ENCODE peak calls at places on chromosomes 7 and 10, in ten cellular contexts. C is ovary, K is IMR-90, S is sigmoid colon, R is adrenal gland, G is transverse colon, F is right lobe of liver, T is heart left ventricle, H is H1, J is Peyer's patch. O is an unnamed sample.

GRCh38 chr10:20105931-20106330 is 289.7 kb downstream of the PLXDC2 start:
- DNase-seq in K (peak; percentile 80), F (no peak), C (no peak), T (no peak), R (no peak), G (no peak), J (no peak), H (no peak), S (no peak), O (no peak)

GRCh38 chr10:19333631-19334030 is 285.0 kb downstream of the MALRD1 start:
- DNase-seq in K (no peak), S (no peak), G (no peak), R (no peak), J (no peak), C (no peak), H (no peak), T (no peak), F (no peak), O (no peak)

GRCh38 chr7:32616625-32617024 is 121.3 kb downstream of the AVL9 start:
- DNase-seq in H (no peak), J (no peak), K (peak; percentile 74), R (peak; percentile 41), G (no peak), S (no peak), T (peak; percentile 74), F (no peak), C (no peak), O (no peak)

GRCh38 chr7:142357953-142358520 is 100.2 kb upstream of the PRSS58 start:
- DNase-seq in F (no peak), C (no peak), S (no peak), R (no peak), J (no peak), H (peak; percentile 56), K (peak; percentile 83), T (no peak), G (peak; percentile 35), O (no peak)

GRCh38 chr7:47285860-47286491 is 295.9 kb downstream of the TNS3 start:
- DNase-seq in J (no peak), H (no peak), F (no peak), C (no peak), S (peak; percentile 53), T (no peak), G (no peak), K (no peak), R (no peak), O (no peak)

GRCh38 chr10:32981760-32982159 is 23.7 kb upstream of the ITGB1 start:
- DNase-seq in R (peak; percentile 66), S (no peak), C (peak; percentile 29), J (peak; percentile 69), K (peak; percentile 68), H (no peak), G (peak; percentile 77), T (peak; percentile 75), F (peak; percentile 50), O (peak; percentile 72)

GRCh38 chr7:78326189-78326588 is 527.6 kb downstream of the PHTF2 start:
- DNase-seq in G (no peak), J (no peak), F (no peak), C (no peak), T (no peak), H (no peak), K (peak; percentile 60), S (no peak), R (no peak), O (no peak)

GRCh38 chr10:74418285-74418872 is 267.4 kb downstream of the ADK start:
- DNase-seq in F (no peak), C (no peak), H (no peak), S (no peak), G (no peak), K (no peak), T (no peak), J (no peak), R (peak; percentile 55), O (peak; percentile 60)

GRCh38 chr7:92924800-92925199 is 88.4 kb upstream of the CDK6 start:
- DNase-seq in F (no peak), H (no peak), C (no peak), G (no peak), J (no peak), S (no peak), R (no peak), K (no peak), T (no peak), O (no peak)

GRCh38 chr7:139883814-139884213 is 54.8 kb downstream of the TBXAS1 start:
- DNase-seq in F (no peak), K (no peak), T (no peak), S (no peak), G (no peak), R (no peak), H (no peak), C (no peak), J (no peak), O (no peak)

GRCh38 chr10:52597189-52597863 is 175.3 kb downstream of the MBL2 start:
- DNase-seq in F (no peak), K (no peak), H (no peak), R (no peak), G (no peak), S (no peak), T (no peak), C (no peak), J (no peak), O (no peak)

GRCh38 chr7:821688-822087 is 10.6 kb upstream of the SUN1 start:
- DNase-seq in R (no peak), S (peak; percentile 69), C (no peak), K (no peak), G (no peak), J (no peak), H (no peak), T (peak; percentile 50), F (peak; percentile 53), O (no peak)

GRCh38 chr7:30914611-30915601 is 3.3 kb downstream of the AQP1 start:
- DNase-seq in C (no peak), T (peak; percentile 59), J (peak; percentile 74), R (no peak), S (no peak), K (peak; percentile 33), H (no peak), G (no peak), F (no peak), O (no peak)

GRCh38 chr10:17504547-17505245 is 50.3 kb upstream of the ST8SIA6 start:
- DNase-seq in G (no peak), C (no peak), K (peak; percentile 84), F (no peak), S (no peak), R (no peak), H (no peak), T (no peak), J (no peak), O (no peak)

GRCh38 chr7:103795112-103795511 is 194.3 kb downstream of the RELN start:
- DNase-seq in G (no peak), J (no peak), R (no peak), S (no peak), H (no peak), T (no peak), F (no peak), C (no peak), K (peak; percentile 17), O (no peak)

GRCh38 chr7:155392726-155393570 is 65.0 kb upstream of the EN2 start:
- DNase-seq in F (no peak), J (no peak), G (no peak), S (no peak), R (no peak), C (no peak), H (no peak), T (peak; percentile 10), K (no peak), O (no peak)

GRCh38 chr10:30977385-30977784 is 54.3 kb downstream of the ZNF438 start:
- DNase-seq in G (no peak), C (no peak), K (peak; percentile 47), F (no peak), J (no peak), T (no peak), S (no peak), H (no peak), R (no peak), O (no peak)

GRCh38 chr10:7787857-7788639 is at the start of the genes ATP5F1C and KIN:
- DNase-seq in K (peak; percentile 95), R (peak; percentile 99), J (peak; percentile 97), T (peak; percentile 98), C (peak; percentile 98), G (peak; percentile 98), S (peak; percentile 98), H (peak; percentile 98), F (peak; percentile 97), O (peak; percentile 98)
- TF ChIP-seq POLR2A in K (peak; percentile 73), R (peak; percentile 91), J (peak; percentile 91), T (peak; percentile 89), C (peak; percentile 55), G (peak; percentile 95), S (peak; percentile 76), H (peak; percentile 81), F (peak; percentile 80), O (peak; percentile 92)

DNA sequence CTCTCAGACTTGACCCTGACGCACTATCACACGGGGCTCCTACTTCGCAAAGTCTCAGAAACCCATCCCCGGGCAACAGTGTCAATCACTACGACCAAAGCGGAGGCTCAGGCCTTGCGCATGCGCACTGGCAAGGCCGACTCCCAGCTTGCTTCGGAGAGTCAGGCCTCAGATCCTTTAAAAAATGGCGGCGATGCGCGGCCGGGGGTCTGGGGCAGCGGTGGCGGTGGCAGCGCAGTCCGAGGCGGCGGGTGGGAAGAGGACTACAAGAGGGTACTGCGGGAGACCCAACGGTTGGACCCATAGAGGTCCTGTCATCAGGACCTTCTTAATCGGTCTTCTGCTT is 196.9 kb downstream of the ZNF716 start:
- DNase-seq in R (no peak), F (no peak), G (no peak), C (no peak), T (no peak), J (no peak), H (no peak), S (no peak), K (no peak), O (no peak)
- H3K27ac ChIP-seq in R (no peak overlapping the region), F (no peak overlapping the region), G (no peak overlapping the region), C (no peak overlapping the region), T (no peak overlapping the region), J (no peak overlapping the region), H (no peak overlapping the region), S (no peak overlapping the region), K (no peak overlapping the region), O (no peak overlapping the region)

GRCh38 chr10:11533328-11533781 is 78.1 kb downstream of the USP6NL start:
- DNase-seq in F (no peak), R (no peak), G (no peak), K (peak; percentile 33), S (no peak), J (no peak), H (no peak), T (no peak), C (no peak), O (no peak)
- H3K4me1 ChIP-seq in F (no peaks in the 10 kb centered on the region), R (peaks cover 10% of the 10 kb centered on the region), G (peaks cover 3% of the 10 kb centered on the region), K (peaks cover 13% of the 10 kb centered on the region), S (peaks cover 17% of the 10 kb centered on the region), J (peaks cover 8% of the 10 kb centered on the region), H (no peaks in the 10 kb centered on the region), T (peaks cover 25% of the 10 kb centered on the region), C (peaks cover 5% of the 10 kb centered on the region), O (peaks cover 6% of the 10 kb centered on the region)

DNA sequence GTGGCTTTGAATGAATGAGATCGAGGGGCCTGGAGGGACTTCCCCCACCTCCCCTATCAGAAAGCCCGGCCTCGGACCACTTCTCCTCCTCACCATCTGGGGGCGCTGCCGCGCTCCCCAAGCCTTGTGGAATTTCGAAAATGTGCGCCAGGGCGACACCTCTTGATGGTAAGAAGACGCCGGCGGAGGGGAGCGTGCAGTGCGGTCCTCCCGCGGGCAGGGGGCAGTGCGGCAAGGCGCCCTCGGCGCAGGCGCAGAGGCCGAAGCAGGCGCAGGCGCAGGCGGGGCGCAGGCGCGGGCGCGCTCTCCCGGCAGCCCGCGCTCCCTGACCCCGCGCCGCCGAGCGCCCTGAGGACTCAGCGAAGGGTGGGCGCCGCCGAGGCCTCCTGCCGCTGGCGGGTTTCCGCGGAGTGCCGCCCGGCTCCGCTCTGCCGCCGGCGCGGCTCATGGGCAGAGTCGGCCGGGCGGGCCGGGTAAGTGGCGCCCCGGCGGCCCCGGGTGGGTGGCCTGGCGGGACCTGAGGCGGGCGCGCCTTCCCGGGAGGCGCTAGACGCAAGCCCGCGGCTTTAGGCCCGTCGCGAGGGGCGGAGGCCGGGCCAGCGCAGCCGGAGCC is at the start of gene RBM17:
- DNase-seq in C (peak; percentile 96), S (peak; percentile 99), R (peak; percentile 98), T (peak; percentile 96), H (peak; percentile 100), J (peak; percentile 98), G (peak; percentile 96), F (peak; percentile 96), K (peak; percentile 97), O (peak; percentile 94)
- TF ChIP-seq POLR2A in C (peak; percentile 52), S (no peak), R (peak; percentile 80), T (peak; percentile 73), H (peak; percentile 69), J (no peak), G (no peak), F (peak; percentile 86), K (peak; percentile 50), O (no peak)

O was measured in body of pancreas.